ENCODE peak calls at places on chromosomes 7 and 10, in seven cellular contexts. W is OCI-LY7; D is ascending aorta; Y is psoas muscle; G is tibial nerve; J is kidney; R is naive thymus-derived CD4-positive, alpha-beta T cell. X is an unnamed sample. For H3K4me1 and H3K9me3, the result is how much of the 10 kb centered on the place peaks cover.

GRCh38 chr10:125984346-125984745 is 88.0 kb downstream of the FANK1 start:
- DNase-seq in R (no peak), W (no peak), J (no peak), G (no peak), D (no peak), Y (no peak), X (no peak)

GRCh38 chr7:44636041-44636580 is 29.7 kb downstream of the OGDH start:
- DNase-seq in G (no peak), D (no peak), Y (no peak), R (no peak), W (no peak), J (no peak), X (no peak)

GRCh38 chr10:86229378-86229777 is 137.2 kb downstream of the GRID1 start:
- DNase-seq in D (no peak), Y (no peak), G (no peak), W (no peak), J (no peak), R (no peak), X (no peak)

GRCh38 chr10:50593523-50593922 is 30.2 kb downstream of the SGMS1 start:
- DNase-seq in Y (no peak), D (no peak), W (no peak), R (no peak), G (no peak), J (no peak), X (no peak)

GRCh38 chr7:104980440-104980839 is 33.6 kb upstream of the KMT2E start:
- DNase-seq in J (no peak), Y (no peak), W (no peak), R (no peak), G (no peak), D (no peak), X (no peak)

GRCh38 chr7:44431091-44431608 is 59.3 kb downstream of the NUDCD3 start:
- DNase-seq in R (no peak), J (no peak), Y (no peak), W (peak), G (no peak), D (no peak), X (no peak)

GRCh38 chr7:70660154-70660818 is 471.7 kb upstream of the GALNT17 start:
- DNase-seq in W (no peak), D (peak), Y (no peak), J (no peak), G (no peak), R (peak), X (peak)

GRCh38 chr10:27745380-27745718 is 270 bp downstream of the MKX start:
- DNase-seq in W (no peak), R (peak), G (no peak), Y (no peak), J (no peak), D (no peak), X (no peak)

GRCh38 chr10:124994573-124995473 is 52.9 kb downstream of the ZRANB1 start:
- DNase-seq in J (peak), Y (no peak), G (no peak), R (no peak), D (no peak), W (no peak), X (no peak)

GRCh38 chr10:86523348-86523747 is 1.8 kb upstream of the WAPL start:
- DNase-seq in J (no peak), R (no peak), Y (no peak), D (no peak), G (no peak), W (peak), X (no peak)

GRCh38 chr7:151373599-151373998 is 32.0 kb downstream of the NUB1 start:
- DNase-seq in G (no peak), D (no peak), Y (no peak), R (no peak), J (peak), W (no peak), X (no peak)

GRCh38 chr10:42979730-42980467 is 97.0 kb upstream of the RET start:
- DNase-seq in Y (no peak), W (no peak), R (no peak), G (no peak), J (peak), D (no peak), X (no peak)

GRCh38 chr10:4003348-4003973 is 218.5 kb upstream of the KLF6 start:
- DNase-seq in Y (no peak), D (no peak), R (no peak), J (no peak), G (no peak), W (no peak), X (no peak)

GRCh38 chr7:87218941-87219544 is 489 bp downstream of the TMEM243 start:
- DNase-seq in G (peak), R (peak), Y (peak), D (no peak), J (peak), W (peak), X (peak)

GRCh38 chr10:97028126-97028831 is 157.5 kb downstream of the SLIT1 start:
- DNase-seq in R (no peak), Y (no peak), G (no peak), J (no peak), W (no peak), D (no peak), X (no peak)

GRCh38 chr10:22230331-22230833 is 12.6 kb upstream of the EBLN1 start:
- DNase-seq in R (peak), Y (no peak), G (no peak), J (no peak), W (peak), D (no peak), X (peak)

GRCh38 chr7:70353310-70353947 is 755.2 kb downstream of the AUTS2 start:
- DNase-seq in G (no peak), W (no peak), J (no peak), D (no peak), R (no peak), Y (no peak), X (no peak)

GRCh38 chr10:48878091-48878490 is 61.5 kb downstream of the LRRC18 start:
- DNase-seq in D (no peak), R (no peak), G (no peak), J (no peak), Y (no peak), W (no peak), X (no peak)

GRCh38 chr7:21338728-21339164 is 89.1 kb upstream of the SP4 start:
- DNase-seq in Y (no peak), R (peak), J (no peak), D (no peak), W (no peak), G (no peak), X (peak)

GRCh38 chr7:128743112-128743772 is 4.1 kb downstream of the CALU start:
- DNase-seq in W (no peak), J (no peak), D (no peak), R (no peak), G (no peak), Y (no peak), X (no peak)

GRCh38 chr7:31688990-31689389 is 2.0 kb downstream of the PPP1R17 start:
- DNase-seq in G (no peak), Y (no peak), D (no peak), J (no peak), R (no peak), W (no peak), X (no peak)

GRCh38 chr10:74883428-74883827 is 57.0 kb downstream of the KAT6B start:
- DNase-seq in J (no peak), D (no peak), Y (no peak), G (no peak), R (no peak), W (no peak), X (no peak)

GRCh38 chr10:68121020-68121743 is 11.9 kb downstream of the MYPN start:
- DNase-seq in D (no peak), G (no peak), Y (no peak), J (no peak), R (no peak), W (no peak), X (no peak)

GRCh38 chr10:43952760-43953159 is 304.1 kb upstream of the ZNF32 start:
- DNase-seq in Y (no peak), W (no peak), J (no peak), G (no peak), D (no peak), R (no peak), X (no peak)

GRCh38 chr10:132163278-132163765 is 23.4 kb upstream of the DPYSL4 start:
- DNase-seq in J (no peak), W (peak), Y (peak), R (no peak), G (no peak), D (no peak), X (peak)

DNA sequence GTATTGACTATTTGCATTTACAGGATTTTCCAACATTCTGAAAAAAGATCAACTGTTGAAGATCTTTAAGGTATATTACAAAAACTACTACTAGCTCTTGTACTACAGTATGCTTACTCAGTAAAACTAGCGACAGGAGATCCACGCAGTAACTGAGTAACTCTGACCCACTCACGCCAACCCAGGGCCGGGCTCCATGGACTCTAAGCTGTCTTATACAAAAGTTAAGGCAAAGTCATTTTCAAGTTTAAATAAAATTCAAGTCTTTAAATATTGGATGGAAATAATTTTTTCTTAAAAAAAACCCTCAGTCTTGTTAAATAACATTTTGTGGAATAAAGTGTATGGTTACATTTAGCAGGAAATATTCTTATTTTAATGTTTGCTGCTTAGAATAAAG is 120.1 kb downstream of the LARP4B start:
- DNase-seq in G (no peak), R (no peak), Y (no peak), J (no peak), W (no peak), D (no peak), X (no peak)
- H3K4me1 ChIP-seq in G (under half), R (under half), Y (under half), J (under half), W (under half), D (under half), X (under half)

GRCh38 chr10:47447740-47448139 is 36.2 kb downstream of the ANXA8 start:
- DNase-seq in R (no peak), Y (no peak), W (no peak), G (no peak), J (no peak), D (no peak), X (no peak)

GRCh38 chr10:47450442-47450841 is 33.5 kb downstream of the ANXA8 start:
- DNase-seq in J (no peak), W (no peak), Y (no peak), G (no peak), R (no peak), D (no peak), X (no peak)

GRCh38 chr10:47449979-47450378 is 33.9 kb downstream of the ANXA8 start:
- DNase-seq in G (no peak), D (no peak), R (no peak), W (no peak), Y (no peak), J (no peak), X (no peak)

GRCh38 chr10:47451275-47451997 is 32.5 kb downstream of the ANXA8 start:
- DNase-seq in G (no peak), R (no peak), J (peak), W (no peak), D (no peak), Y (no peak), X (no peak)

GRCh38 chr10:47449102-47449978 is 34.6 kb downstream of the ANXA8 start:
- DNase-seq in Y (no peak), J (no peak), W (peak), G (no peak), R (no peak), D (no peak), X (no peak)
- H3K9me3 ChIP-seq in Y (under half), J (under half), W (under half), G (under half), R (under half), D (under half), X (under half)

GRCh38 chr10:10791869-10792268 is 225.8 kb upstream of the CELF2 start:
- DNase-seq in J (no peak), W (no peak), D (no peak), R (no peak), G (no peak), Y (no peak), X (no peak)

GRCh38 chr10:10786334-10787090 is 231.2 kb upstream of the CELF2 start:
- DNase-seq in R (no peak), W (no peak), J (no peak), D (no peak), G (no peak), Y (no peak), X (no peak)

GRCh38 chr10:10785627-10786333 is 231.9 kb upstream of the CELF2 start:
- DNase-seq in D (no peak), W (no peak), J (no peak), G (no peak), Y (no peak), R (no peak), X (no peak)

GRCh38 chr10:10788761-10789160 is 228.9 kb upstream of the CELF2 start:
- DNase-seq in G (no peak), D (no peak), W (no peak), R (no peak), J (no peak), Y (no peak), X (no peak)

DNA sequence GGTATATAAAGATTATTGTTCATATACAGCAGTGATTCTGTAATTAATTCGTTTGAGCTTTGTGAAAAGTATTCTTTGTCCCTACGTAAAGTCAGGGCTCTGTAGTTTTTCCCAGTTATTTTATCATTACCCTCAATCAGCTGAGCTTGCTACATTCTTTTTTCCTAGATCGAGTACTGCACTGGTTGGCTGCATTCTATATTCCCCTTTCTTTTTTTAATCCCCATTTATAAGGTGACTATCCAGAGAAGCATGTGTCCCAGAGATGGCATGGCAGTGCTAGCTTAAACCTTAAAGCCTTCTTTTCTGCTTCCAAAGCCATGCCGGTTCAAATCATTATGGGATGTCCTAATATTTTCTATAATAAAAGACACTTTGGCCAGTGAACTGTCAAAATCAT is 230.1 kb upstream of the CELF2 start:
- DNase-seq in J (no peak), Y (no peak), G (no peak), D (no peak), R (no peak), W (no peak), X (no peak)
- H3K4me3 ChIP-seq in J (no peak), Y (no peak), G (no peak), D (no peak), R (no peak), W (no peak), X (no peak)

GRCh38 chr10:76917071-76917470 is 720.5 kb downstream of the KCNMA1 start:
- DNase-seq in R (no peak), G (no peak), Y (no peak), J (no peak), D (no peak), W (no peak), X (no peak)

GRCh38 chr10:76920581-76920980 is 717.0 kb downstream of the KCNMA1 start:
- DNase-seq in R (no peak), J (no peak), Y (no peak), G (no peak), D (no peak), W (no peak), X (no peak)

GRCh38 chr10:76916536-76916935 is 721.1 kb downstream of the KCNMA1 start:
- DNase-seq in R (no peak), Y (no peak), W (no peak), D (no peak), J (no peak), G (no peak), X (no peak)

GRCh38 chr10:76922666-76923065 is 714.9 kb downstream of the KCNMA1 start:
- DNase-seq in R (no peak), G (no peak), W (no peak), Y (no peak), J (no peak), D (no peak), X (no peak)

GRCh38 chr10:76918106-76918505 is 719.5 kb downstream of the KCNMA1 start:
- DNase-seq in Y (no peak), G (no peak), D (no peak), J (no peak), R (no peak), W (no peak), X (no peak)
- H3K4me1 ChIP-seq in Y (under half), G (under half), D (under half), J (under half), R (under half), W (under half), X (under half)

DNA sequence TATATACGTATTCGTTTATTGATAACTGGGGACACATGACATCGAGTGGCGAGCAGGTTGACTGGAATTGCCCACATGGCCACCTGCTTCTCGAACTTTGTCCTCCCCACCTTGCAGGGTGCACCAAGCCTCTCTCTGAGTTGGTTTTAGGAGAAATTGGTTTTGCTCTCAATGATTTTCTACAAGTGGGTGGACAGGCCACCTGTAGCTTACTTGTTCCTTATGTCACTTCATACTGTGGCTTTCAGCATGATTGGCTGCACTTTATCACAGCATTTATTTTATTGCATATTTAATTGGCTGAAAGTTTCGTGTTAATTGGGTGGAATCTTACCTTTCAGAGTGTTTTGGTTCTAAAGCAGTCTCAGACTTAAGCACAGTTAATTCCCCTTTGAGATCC is 215.6 kb upstream of the SHH start:
- DNase-seq in W (no peak), G (no peak), J (no peak), Y (no peak), R (no peak), D (no peak), X (no peak)
- H3K9me3 ChIP-seq in W (under half), G (under half), J (under half), Y (under half), R (under half), D (under half), X (under half)

DNA sequence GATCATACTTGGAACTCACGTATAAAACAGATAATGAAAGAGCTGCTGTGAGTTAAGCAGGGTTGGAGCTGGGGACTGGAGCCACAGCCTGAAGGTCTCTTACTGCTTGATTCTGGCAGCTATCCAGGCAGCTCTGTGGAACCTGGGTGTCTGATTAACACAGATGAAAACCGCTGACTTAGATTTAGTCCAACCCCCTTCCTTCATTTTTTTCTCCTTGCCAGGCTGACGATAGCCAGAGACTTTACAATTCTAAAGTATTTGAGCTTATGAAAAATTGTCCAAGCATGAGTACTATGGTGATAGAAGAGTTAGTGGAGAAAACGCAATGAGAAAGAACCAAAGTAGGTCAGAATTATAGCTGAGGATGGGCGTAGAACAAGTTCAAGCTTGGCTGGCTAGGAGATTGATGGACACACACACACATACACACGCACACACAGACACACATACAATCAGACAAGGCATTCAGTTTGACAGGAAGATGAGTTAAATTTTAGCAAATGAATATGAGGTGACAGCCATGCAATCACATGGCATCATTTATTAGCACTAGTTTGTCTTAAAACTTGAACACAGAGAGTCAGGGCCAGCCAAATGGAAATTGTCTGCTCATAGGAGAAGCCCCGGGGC is 13.6 kb upstream of the GPR85 start:
- DNase-seq in G (no peak), Y (peak), J (peak), D (no peak), W (no peak), R (no peak), X (no peak)
- H3K4me3 ChIP-seq in G (no peak), Y (no peak), J (peak), D (no peak), W (no peak), R (no peak), X (no peak)

X was measured in CD8-positive, alpha-beta memory T cell.